ENCODE peak calls at places on chromosomes 13 and 19, in seven cellular contexts. G, X, O, F, C, B and Y are unnamed samples.

GRCh38 chr13:93430346-93430745 is 203.7 kb downstream of the GPC6 start:
- DNase-seq in G (no peak), X (no peak), O (no peak), F (no peak), C (no peak), B (no peak), Y (no peak)

GRCh38 chr19:52219611-52220010 is 29.8 kb downstream of the PPP2R1A start:
- DNase-seq in G (no peak), X (no peak), O (no peak), F (no peak), C (no peak), B (no peak), Y (no peak)

GRCh38 chr19:51111606-51112005 is 3.4 kb upstream of the CTU1 start:
- DNase-seq in G (no peak), X (peak), O (no peak), F (no peak), C (no peak), B (no peak), Y (no peak)

GRCh38 chr19:3477506-3477905 is 2.8 kb downstream of the SMIM24 start:
- DNase-seq in G (no peak), X (no peak), O (no peak), F (no peak), C (no peak), B (no peak), Y (no peak)

GRCh38 chr13:69970521-69970920 is 137.1 kb upstream of the ATXN8OS start:
- DNase-seq in G (no peak), X (no peak), O (no peak), F (peak), C (no peak), B (no peak), Y (no peak)

GRCh38 chr13:60047943-60048342 is 115.8 kb downstream of the DIAPH3 start:
- DNase-seq in G (no peak), X (no peak), O (no peak), F (peak), C (no peak), B (no peak), Y (no peak)

GRCh38 chr19:41795031-41795461 is 1.3 kb upstream of the CEACAM3 start:
- DNase-seq in G (no peak), X (peak), O (peak), F (no peak), C (peak), B (peak), Y (peak)

GRCh38 chr13:112887151-112887550 is 81.9 kb upstream of the MCF2L start:
- DNase-seq in G (no peak), X (no peak), O (peak), F (no peak), C (no peak), B (no peak), Y (no peak)

GRCh38 chr13:46385946-46386345 is 1.1 kb downstream of the RUBCNL start:
- DNase-seq in G (no peak), X (peak), O (no peak), F (no peak), C (no peak), B (no peak), Y (no peak)

GRCh38 chr19:46716672-46717033 is 261 bp downstream of the PRKD2 start:
- DNase-seq in G (no peak), X (peak), O (no peak), F (no peak), C (peak), B (no peak), Y (no peak)

GRCh38 chr19:10105241-10106099 is 692 bp upstream of the PPAN start:
- DNase-seq in G (no peak), X (no peak), O (no peak), F (no peak), C (no peak), B (no peak), Y (no peak)